ENCODE peak calls at places on chromosome 1, in ten cellular contexts. One of them, this sample, is unnamed. For H3K4me1, the result is how much of the 10 kb centered on the place peaks cover.

GRCh38 chr1:235974616-235975015 is 90.3 kb downstream of the NID1 start:
- DNase-seq in neural progenitor cell: no peak
- DNase-seq in Peyer's patch: no peak
- DNase-seq in Panc1: no peak
- DNase-seq in SJSA1: no peak
- DNase-seq in stomach: no peak
- DNase-seq in lower lobe of right lung: no peak
- DNase-seq in spleen: no peak
- DNase-seq in CD4-positive, alpha-beta memory T cell: no peak
- DNase-seq in cardiac muscle cell: no peak
- DNase-seq in this sample: no peak

GRCh38 chr1:182185822-182186756 is 124.6 kb upstream of the ZNF648 start:
- DNase-seq in CD4-positive, alpha-beta memory T cell: no peak
- DNase-seq in spleen: no peak
- DNase-seq in lower lobe of right lung: no peak
- DNase-seq in cardiac muscle cell: no peak
- DNase-seq in stomach: no peak
- DNase-seq in SJSA1: peak
- DNase-seq in neural progenitor cell: peak
- DNase-seq in Peyer's patch: no peak
- DNase-seq in Panc1: peak
- DNase-seq in this sample: no peak

GRCh38 chr1:62687421-62687902 is 724 bp downstream of the DOCK7 start:
- DNase-seq in CD4-positive, alpha-beta memory T cell: peak
- DNase-seq in Panc1: no peak
- DNase-seq in spleen: no peak
- DNase-seq in SJSA1: peak
- DNase-seq in neural progenitor cell: peak
- DNase-seq in lower lobe of right lung: no peak
- DNase-seq in stomach: peak
- DNase-seq in Peyer's patch: peak
- DNase-seq in cardiac muscle cell: peak
- DNase-seq in this sample: peak

GRCh38 chr1:225474986-225475820 is 47.4 kb upstream of the LBR start:
- DNase-seq in stomach: peak
- DNase-seq in lower lobe of right lung: peak
- DNase-seq in SJSA1: no peak
- DNase-seq in spleen: peak
- DNase-seq in cardiac muscle cell: peak
- DNase-seq in Panc1: no peak
- DNase-seq in Peyer's patch: peak
- DNase-seq in neural progenitor cell: peak
- DNase-seq in CD4-positive, alpha-beta memory T cell: peak
- DNase-seq in this sample: peak

GRCh38 chr1:40944841-40945430 is 34.6 kb upstream of the CTPS1 start:
- DNase-seq in CD4-positive, alpha-beta memory T cell: no peak
- DNase-seq in spleen: no peak
- DNase-seq in neural progenitor cell: no peak
- DNase-seq in Peyer's patch: no peak
- DNase-seq in lower lobe of right lung: no peak
- DNase-seq in Panc1: no peak
- DNase-seq in SJSA1: no peak
- DNase-seq in cardiac muscle cell: no peak
- DNase-seq in stomach: peak
- DNase-seq in this sample: peak

GRCh38 chr1:181898773-181899172 is 162.7 kb downstream of the ZNF648 start:
- DNase-seq in stomach: no peak
- DNase-seq in CD4-positive, alpha-beta memory T cell: no peak
- DNase-seq in cardiac muscle cell: no peak
- DNase-seq in spleen: no peak
- DNase-seq in SJSA1: no peak
- DNase-seq in lower lobe of right lung: no peak
- DNase-seq in neural progenitor cell: no peak
- DNase-seq in Peyer's patch: no peak
- DNase-seq in Panc1: no peak
- DNase-seq in this sample: no peak

GRCh38 chr1:77978293-77978968 is 441 bp downstream of the FUBP1 start:
- DNase-seq in spleen: no peak
- DNase-seq in CD4-positive, alpha-beta memory T cell: peak
- DNase-seq in Peyer's patch: peak
- DNase-seq in neural progenitor cell: peak
- DNase-seq in cardiac muscle cell: peak
- DNase-seq in SJSA1: peak
- DNase-seq in lower lobe of right lung: no peak
- DNase-seq in stomach: peak
- DNase-seq in Panc1: peak
- DNase-seq in this sample: peak

GRCh38 chr1:14366361-14367018 is 232.0 kb upstream of the KAZN start:
- DNase-seq in Peyer's patch: no peak
- DNase-seq in CD4-positive, alpha-beta memory T cell: no peak
- DNase-seq in cardiac muscle cell: peak
- DNase-seq in SJSA1: no peak
- DNase-seq in neural progenitor cell: peak
- DNase-seq in stomach: no peak
- DNase-seq in spleen: no peak
- DNase-seq in lower lobe of right lung: no peak
- DNase-seq in Panc1: no peak
- DNase-seq in this sample: no peak

GRCh38 chr1:9651565-9652378 is at the start of gene PIK3CD:
- DNase-seq in CD4-positive, alpha-beta memory T cell: peak
- DNase-seq in Panc1: no peak
- DNase-seq in Peyer's patch: peak
- DNase-seq in SJSA1: no peak
- DNase-seq in stomach: no peak
- DNase-seq in cardiac muscle cell: peak
- DNase-seq in lower lobe of right lung: peak
- DNase-seq in spleen: peak
- DNase-seq in neural progenitor cell: peak
- DNase-seq in this sample: no peak

DNA sequence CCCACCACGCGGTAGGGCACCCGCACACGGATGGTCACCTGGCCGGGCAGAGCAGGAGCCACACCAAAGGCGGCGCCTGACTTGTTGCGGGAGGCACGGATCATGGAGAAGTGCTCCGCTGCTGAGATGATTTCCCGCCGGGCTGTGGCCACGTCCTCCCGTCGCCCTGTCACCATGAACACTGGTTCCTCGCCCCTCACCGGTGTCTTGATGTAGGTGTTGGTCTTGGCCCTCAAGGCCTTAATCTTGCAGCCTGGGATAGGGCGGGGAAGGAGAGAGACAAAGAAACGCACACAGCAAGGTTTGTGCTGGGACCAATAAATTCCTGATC is 4.9 kb downstream of the MEX3A start:
- DNase-seq in spleen: no peak
- DNase-seq in cardiac muscle cell: no peak
- DNase-seq in Panc1: no peak
- DNase-seq in SJSA1: no peak
- DNase-seq in CD4-positive, alpha-beta memory T cell: no peak
- DNase-seq in stomach: no peak
- DNase-seq in lower lobe of right lung: no peak
- DNase-seq in Peyer's patch: no peak
- DNase-seq in neural progenitor cell: peak
- DNase-seq in this sample: no peak
- H3K4me3 ChIP-seq in spleen: no peak
- H3K4me3 ChIP-seq in cardiac muscle cell: no peak
- H3K4me3 ChIP-seq in Panc1: no peak
- H3K4me3 ChIP-seq in SJSA1: no peak
- H3K4me3 ChIP-seq in CD4-positive, alpha-beta memory T cell: no peak
- H3K4me3 ChIP-seq in stomach: peak
- H3K4me3 ChIP-seq in lower lobe of right lung: peak
- H3K4me3 ChIP-seq in Peyer's patch: no peak
- H3K4me3 ChIP-seq in neural progenitor cell: peak
- H3K4me3 ChIP-seq in this sample: no peak

DNA sequence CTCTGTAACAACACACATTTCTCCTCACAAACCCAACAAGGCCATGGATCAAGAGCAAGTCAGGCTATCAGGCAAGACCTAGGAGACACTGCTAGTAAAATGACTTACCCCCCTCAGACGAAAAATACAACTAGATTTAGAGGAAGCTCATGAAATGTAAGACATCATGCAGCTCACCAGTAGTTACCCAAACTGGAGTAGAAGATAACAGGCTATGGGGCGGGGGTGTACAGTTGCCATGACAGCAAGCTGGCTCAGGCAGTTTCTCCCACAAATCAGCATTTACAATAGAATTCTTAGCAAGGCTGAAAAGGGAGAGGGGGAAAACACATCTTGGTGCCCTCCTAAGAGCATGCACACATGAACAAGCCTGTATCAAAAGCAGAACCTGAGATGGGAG is 13.9 kb downstream of the TPM3 start:
- DNase-seq in Panc1: no peak
- DNase-seq in Peyer's patch: no peak
- DNase-seq in stomach: no peak
- DNase-seq in cardiac muscle cell: no peak
- DNase-seq in CD4-positive, alpha-beta memory T cell: no peak
- DNase-seq in SJSA1: no peak
- DNase-seq in lower lobe of right lung: no peak
- DNase-seq in spleen: no peak
- DNase-seq in neural progenitor cell: no peak
- DNase-seq in this sample: no peak
- H3K4me1 ChIP-seq in Panc1: under half
- H3K4me1 ChIP-seq in Peyer's patch: under half
- H3K4me1 ChIP-seq in stomach: half or more
- H3K4me1 ChIP-seq in cardiac muscle cell: under half
- H3K4me1 ChIP-seq in CD4-positive, alpha-beta memory T cell: half or more
- H3K4me1 ChIP-seq in SJSA1: under half
- H3K4me1 ChIP-seq in lower lobe of right lung: half or more
- H3K4me1 ChIP-seq in spleen: half or more
- H3K4me1 ChIP-seq in neural progenitor cell: under half
- H3K4me1 ChIP-seq in this sample: under half

GRCh38 chr1:57167997-57168396 is 202.2 kb upstream of the C8B start:
- DNase-seq in stomach: no peak
- DNase-seq in spleen: no peak
- DNase-seq in Peyer's patch: no peak
- DNase-seq in Panc1: no peak
- DNase-seq in SJSA1: no peak
- DNase-seq in lower lobe of right lung: no peak
- DNase-seq in neural progenitor cell: no peak
- DNase-seq in CD4-positive, alpha-beta memory T cell: no peak
- DNase-seq in cardiac muscle cell: no peak
- DNase-seq in this sample: no peak
- H3K4me3 ChIP-seq in stomach: no peak
- H3K4me3 ChIP-seq in spleen: no peak
- H3K4me3 ChIP-seq in Peyer's patch: no peak
- H3K4me3 ChIP-seq in Panc1: no peak
- H3K4me3 ChIP-seq in SJSA1: no peak
- H3K4me3 ChIP-seq in lower lobe of right lung: no peak
- H3K4me3 ChIP-seq in neural progenitor cell: no peak
- H3K4me3 ChIP-seq in CD4-positive, alpha-beta memory T cell: no peak
- H3K4me3 ChIP-seq in cardiac muscle cell: no peak
- H3K4me3 ChIP-seq in this sample: no peak

DNA sequence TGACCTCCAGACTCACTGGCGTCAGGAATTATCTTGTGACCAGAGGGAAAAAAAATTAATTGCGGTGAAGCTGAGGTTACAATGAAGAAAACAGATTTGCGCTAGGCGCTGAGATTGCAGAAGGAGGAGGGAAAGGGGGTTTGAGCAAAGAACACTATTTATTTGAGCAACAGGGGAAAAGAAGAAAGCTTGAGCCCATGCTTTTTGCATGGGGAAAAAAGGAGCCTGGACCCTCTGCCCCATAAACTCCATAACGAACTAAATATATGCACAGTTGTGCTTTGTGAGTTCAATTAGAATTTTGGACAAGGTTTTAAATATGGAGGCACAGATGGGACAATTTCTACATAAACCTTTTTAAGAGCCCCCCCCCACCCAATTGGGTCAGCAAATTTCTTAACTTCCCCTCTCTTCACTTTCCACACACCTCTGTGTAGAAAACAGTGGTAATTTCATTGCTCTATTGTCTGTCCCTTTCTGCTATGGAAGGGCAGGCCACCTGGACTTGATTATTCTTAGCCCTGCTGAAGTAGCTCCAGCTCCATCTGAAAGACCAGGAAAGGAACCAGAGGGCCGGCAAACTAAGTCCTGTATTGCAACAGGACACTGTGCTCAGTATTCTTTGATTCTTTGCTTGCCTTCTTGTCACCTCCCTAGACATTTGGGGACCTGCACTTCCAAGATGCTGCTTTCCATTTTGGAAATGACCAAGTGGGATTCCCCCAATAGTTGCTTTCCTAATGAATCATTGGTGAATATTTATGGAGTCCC is 869 bp upstream of the ID3 start:
- DNase-seq in stomach: no peak
- DNase-seq in cardiac muscle cell: peak
- DNase-seq in lower lobe of right lung: no peak
- DNase-seq in neural progenitor cell: peak
- DNase-seq in Peyer's patch: no peak
- DNase-seq in CD4-positive, alpha-beta memory T cell: no peak
- DNase-seq in Panc1: no peak
- DNase-seq in SJSA1: no peak
- DNase-seq in spleen: no peak
- DNase-seq in this sample: no peak
- H3K4me1 ChIP-seq in stomach: half or more
- H3K4me1 ChIP-seq in cardiac muscle cell: half or more
- H3K4me1 ChIP-seq in lower lobe of right lung: half or more
- H3K4me1 ChIP-seq in neural progenitor cell: half or more
- H3K4me1 ChIP-seq in Peyer's patch: under half
- H3K4me1 ChIP-seq in CD4-positive, alpha-beta memory T cell: under half
- H3K4me1 ChIP-seq in Panc1: half or more
- H3K4me1 ChIP-seq in SJSA1: half or more
- H3K4me1 ChIP-seq in spleen: half or more
- H3K4me1 ChIP-seq in this sample: under half

DNA sequence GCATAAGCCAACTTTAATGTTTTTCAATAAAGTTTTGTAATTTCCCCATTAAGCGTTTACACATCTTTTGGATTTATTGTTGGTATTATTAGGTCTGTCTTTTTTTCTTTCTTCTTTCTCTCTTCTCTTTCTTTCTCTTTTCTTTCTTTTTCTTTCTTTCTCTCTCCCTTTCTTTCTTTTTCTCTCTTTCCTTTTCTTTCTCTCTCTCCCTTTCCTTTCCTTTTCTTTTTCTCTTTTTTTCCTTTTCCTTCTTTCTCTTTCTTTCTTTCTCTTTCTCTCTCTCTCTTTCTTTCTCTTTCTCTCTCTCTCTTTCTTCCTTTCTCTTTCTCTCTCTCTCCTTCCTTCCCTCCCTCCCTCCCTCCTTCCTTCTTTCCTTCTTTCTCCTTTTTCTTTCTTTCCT is 31.3 kb downstream of the ERRFI1 start:
- DNase-seq in stomach: no peak
- DNase-seq in lower lobe of right lung: no peak
- DNase-seq in spleen: no peak
- DNase-seq in Panc1: no peak
- DNase-seq in Peyer's patch: no peak
- DNase-seq in CD4-positive, alpha-beta memory T cell: no peak
- DNase-seq in SJSA1: no peak
- DNase-seq in cardiac muscle cell: no peak
- DNase-seq in neural progenitor cell: no peak
- DNase-seq in this sample: no peak
- H3K4me3 ChIP-seq in stomach: no peak
- H3K4me3 ChIP-seq in lower lobe of right lung: no peak
- H3K4me3 ChIP-seq in spleen: no peak
- H3K4me3 ChIP-seq in Panc1: no peak
- H3K4me3 ChIP-seq in Peyer's patch: no peak
- H3K4me3 ChIP-seq in CD4-positive, alpha-beta memory T cell: no peak
- H3K4me3 ChIP-seq in SJSA1: no peak
- H3K4me3 ChIP-seq in cardiac muscle cell: no peak
- H3K4me3 ChIP-seq in neural progenitor cell: no peak
- H3K4me3 ChIP-seq in this sample: no peak

This sample was measured in ovary.